ENCODE peak calls at places on chromosomes 16 and 17, in nine cellular contexts. G is DND-41, X is GM23338, H is H1, N is IMR-90, Q is mesenchymal stem cell, I is astrocyte, L is mesendoderm, T is endothelial cell of umbilical vein. K is an unnamed sample.

GRCh38 chr16:85995591-85996461 is 96.9 kb downstream of the IRF8 start:
- DNase-seq in Q (no peak), I (no peak), T (no peak), L (no peak), G (no peak), H (no peak), N (no peak), X (no peak), K (no peak)

GRCh38 chr16:572865-573650 is 3.3 kb downstream of the PIGQ start:
- DNase-seq in Q (no peak), L (no peak), I (no peak), X (no peak), N (no peak), G (no peak), T (no peak), H (no peak), K (no peak)

GRCh38 chr17:3738562-3739295 is 15.0 kb downstream of the HASPIN start:
- DNase-seq in H (no peak), L (peak; percentile 51), N (peak; percentile 10), I (peak; percentile 26), G (peak; percentile 83), T (no peak), X (peak; percentile 48), Q (no peak), K (peak; percentile 50)

GRCh38 chr16:1379054-1379862 is 27.5 kb downstream of the GNPTG start:
- DNase-seq in X (peak; percentile 70), G (no peak), H (peak; percentile 88), T (peak; percentile 72), L (peak; percentile 66), Q (peak; percentile 94), I (peak; percentile 40), N (peak; percentile 74), K (peak; percentile 92)

GRCh38 chr16:5450435-5451104 is 353.0 kb upstream of the EEF2KMT start:
- DNase-seq in Q (no peak), H (peak; percentile 62), N (no peak), G (no peak), I (no peak), X (peak; percentile 87), L (peak; percentile 83), T (no peak), K (peak; percentile 77)

GRCh38 chr16:81758376-81758775 is 20.7 kb upstream of the PLCG2 start:
- DNase-seq in L (no peak), Q (peak; percentile 18), X (no peak), N (peak; percentile 9), T (no peak), G (no peak), I (peak; percentile 18), H (no peak), K (no peak)

GRCh38 chr16:89001117-89002027 is 24.4 kb upstream of the CBFA2T3 start:
- DNase-seq in N (no peak), I (no peak), L (peak; percentile 78), G (no peak), X (peak; percentile 61), H (peak; percentile 74), T (no peak), Q (no peak), K (peak; percentile 70)

GRCh38 chr17:45103269-45103795 is 29.0 kb downstream of the PLCD3 start:
- DNase-seq in X (no peak), T (no peak), Q (no peak), G (no peak), H (no peak), L (no peak), N (no peak), I (no peak), K (no peak)

GRCh38 chr17:77853208-77853977 is 105.1 kb upstream of the TNRC6C start:
- DNase-seq in N (no peak), Q (no peak), X (no peak), T (no peak), I (no peak), G (no peak), L (no peak), H (no peak), K (no peak)

GRCh38 chr17:63232565-63233310 is 213.4 kb downstream of the CYB561 start:
- DNase-seq in T (no peak), L (peak; percentile 10), Q (no peak), G (no peak), X (peak; percentile 30), N (no peak), H (peak; percentile 52), I (no peak), K (no peak)

GRCh38 chr16:12271006-12271405 is 294.5 kb downstream of the SNX29 start:
- DNase-seq in I (peak; percentile 34), N (peak; percentile 32), H (peak; percentile 54), L (peak; percentile 79), G (no peak), T (no peak), Q (peak; percentile 38), X (peak; percentile 69), K (peak; percentile 75)

GRCh38 chr16:65782537-65783290 is 583.8 kb upstream of the CDH5 start:
- DNase-seq in N (peak; percentile 55), X (no peak), L (peak; percentile 36), I (peak; percentile 93), T (peak; percentile 42), G (no peak), Q (peak; percentile 48), H (peak; percentile 27), K (no peak)

GRCh38 chr16:88070341-88070740 is 119.1 kb downstream of the BANP start:
- DNase-seq in L (no peak), I (no peak), H (no peak), X (no peak), N (no peak), T (no peak), Q (no peak), G (no peak), K (no peak)

GRCh38 chr16:69660166-69660565 is 66.2 kb downstream of the NQO1 start:
- DNase-seq in L (no peak), Q (no peak), H (no peak), G (no peak), N (no peak), T (no peak), X (no peak), I (no peak), K (no peak)

DNA sequence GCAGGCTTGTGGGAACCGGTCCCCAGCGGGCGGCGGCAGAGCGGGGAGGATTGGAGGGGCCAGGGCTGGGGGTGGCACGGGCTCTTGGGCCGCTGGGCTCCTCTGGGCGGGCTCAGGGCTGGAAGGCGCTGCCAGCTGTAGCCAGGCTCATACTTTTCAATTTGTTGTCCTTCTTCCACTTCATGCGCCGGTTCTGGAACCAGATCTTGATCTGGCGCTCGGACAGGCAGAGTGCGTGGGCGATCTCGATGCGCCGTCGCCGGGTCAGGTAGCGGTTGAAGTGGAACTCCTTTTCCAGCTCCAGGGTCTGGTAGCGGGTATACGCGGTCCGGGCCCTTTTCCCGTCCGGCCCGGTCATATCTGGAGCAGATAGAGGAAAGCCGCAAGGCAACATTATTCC is 1.5 kb downstream of the HOXB5 start:
- DNase-seq in T (no peak), Q (no peak), N (peak; percentile 64), X (no peak), G (no peak), H (no peak), L (no peak), I (peak; percentile 41), K (no peak)
- H3K4me3 ChIP-seq in T (no peak overlapping the region), Q (no peak overlapping the region), N (peak overlapping the region; percentile 91), X (no peak overlapping the region), G (no peak overlapping the region), H (no peak overlapping the region), L (no peak overlapping the region), I (peak overlapping the region; percentile 65), K (no peak overlapping the region)

GRCh38 chr16:53892155-53892554 is 188.2 kb downstream of the FTO start:
- DNase-seq in I (peak; percentile 57), T (peak; percentile 72), H (peak; percentile 61), G (peak; percentile 86), L (peak; percentile 67), N (peak; percentile 81), X (peak; percentile 74), Q (peak; percentile 77), K (peak; percentile 68)
- H3K4me2 ChIP-seq in I (peak overlapping the region; percentile 46), T (no peak overlapping the region), H (no peak overlapping the region), G (peak overlapping the region; percentile 65), L (no peak overlapping the region), N (no peak overlapping the region), X (no peak overlapping the region), Q (no peak overlapping the region), K (no peak overlapping the region)

GRCh38 chr17:28899212-28899815 is 1.8 kb upstream of the FLOT2 start:
- DNase-seq in G (no peak), L (no peak), I (no peak), X (no peak), H (no peak), N (no peak), Q (no peak), T (no peak), K (no peak)
- H3K27ac ChIP-seq in G (no peak overlapping the region), L (no peak overlapping the region), I (no peak overlapping the region), X (no peak overlapping the region), H (no peak overlapping the region), N (no peak overlapping the region), Q (no peak overlapping the region), T (no peak overlapping the region), K (no peak overlapping the region)

GRCh38 chr17:7138800-7139381 is 24.3 kb upstream of the ASGR2 start:
- DNase-seq in G (no peak), N (no peak), I (no peak), X (no peak), H (no peak), T (no peak), L (no peak), Q (no peak), K (no peak)

GRCh38 chr17:7139400-7139799 is 24.8 kb upstream of the ASGR2 start:
- DNase-seq in G (no peak), Q (no peak), H (no peak), I (no peak), X (no peak), N (no peak), T (no peak), L (no peak), K (no peak)

GRCh38 chr17:7144203-7144602 is 29.6 kb upstream of the ASGR2 start:
- DNase-seq in L (peak; percentile 24), G (no peak), T (no peak), X (peak; percentile 66), N (no peak), Q (no peak), H (no peak), I (peak; percentile 7), K (no peak)

GRCh38 chr17:7146115-7146514 is 31.5 kb upstream of the ASGR2 start:
- DNase-seq in I (peak; percentile 16), N (no peak), X (peak; percentile 74), G (no peak), H (no peak), T (peak; percentile 27), L (peak; percentile 70), Q (no peak), K (peak; percentile 64)

GRCh38 chr17:7141824-7142223 is 27.2 kb upstream of the ASGR2 start:
- DNase-seq in I (no peak), G (no peak), H (no peak), Q (no peak), X (no peak), T (no peak), L (no peak), N (no peak), K (no peak)
- H3K4me3 ChIP-seq in I (no peak overlapping the region), G (no peak overlapping the region), H (no peak overlapping the region), Q (no peak overlapping the region), X (no peak overlapping the region), T (no peak overlapping the region), L (no peak overlapping the region), N (no peak overlapping the region), K (no peak overlapping the region)

DNA sequence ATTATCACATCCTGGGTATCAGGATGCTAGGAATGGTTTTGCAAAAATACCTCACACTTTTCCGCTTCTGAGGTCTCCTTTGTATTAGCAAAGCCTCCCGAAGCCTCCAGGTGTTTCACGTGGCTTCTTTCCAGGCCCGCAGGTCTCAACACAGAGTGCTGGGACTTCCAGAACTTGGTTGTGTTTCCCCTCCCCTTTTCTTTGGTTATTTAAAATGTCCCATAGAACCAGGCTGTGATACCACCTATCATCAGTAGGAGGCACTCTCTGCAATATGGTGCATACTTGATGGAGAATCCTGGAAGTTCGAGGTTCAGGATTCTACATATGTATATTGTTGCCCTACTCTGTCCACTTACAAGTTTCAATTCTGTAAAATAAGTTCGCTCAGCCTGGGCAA is 28.8 kb downstream of the ATP2C2 start:
- DNase-seq in N (no peak), X (peak; percentile 42), H (no peak), G (no peak), I (no peak), Q (no peak), L (peak; percentile 12), T (no peak), K (no peak)
- H3K4me2 ChIP-seq in N (no peak overlapping the region), X (no peak overlapping the region), H (no peak overlapping the region), G (no peak overlapping the region), I (no peak overlapping the region), Q (no peak overlapping the region), L (no peak overlapping the region), T (no peak overlapping the region), K (no peak overlapping the region)